ENCODE peak calls at places on chromosomes 1 and 21, in four cellular contexts. X is ELR; T is stimulated activated naive B cell treated with anti-CD40 and anti-IgM and Interleukin-4, amounts not matched to agents 10 μg/mL and 1 μg/mL and 100 μg/mL, for 72 hours; N is stimulated activated CD8-positive, alpha-beta memory T cell treated with anti-CD3 and anti-CD28 coated beads, Interleukin-7, amount 100 ng/mL, for 24 hours. U is an unnamed sample.
A peak's percentile ranks its signal among the peaks of the same experiment; 100 is the strongest.

GRCh38 chr1:47969478-47969877 is 27.7 kb downstream of the TRABD2B start:
- DNase-seq in N (no peak), T (no peak), X (no peak), U (no peak)

GRCh38 chr1:27471476-27471875 is 18.5 kb downstream of the WASF2 start:
- DNase-seq in N (no peak), T (no peak), X (no peak), U (no peak)

GRCh38 chr1:14791611-14792010 is 193.1 kb downstream of the KAZN start:
- DNase-seq in T (no peak), X (no peak), N (no peak), U (no peak)

GRCh38 chr1:163168053-163168452 is 34.7 kb downstream of the RGS5 start:
- DNase-seq in X (peak; percentile 99), N (no peak), T (no peak), U (peak; percentile 96)

GRCh38 chr1:68675336-68675735 is 178.5 kb upstream of the DEPDC1 start:
- DNase-seq in N (no peak), X (peak; percentile 5), T (no peak), U (no peak)

GRCh38 chr1:37795340-37796110 is 1.9 kb downstream of the MANEAL start:
- DNase-seq in T (peak; percentile 15), X (no peak), N (no peak), U (no peak)

GRCh38 chr1:150420560-150421265 is 56.8 kb downstream of the RPRD2 start:
- DNase-seq in T (no peak), X (no peak), N (no peak), U (no peak)

GRCh38 chr1:156073740-156074139 is 8.5 kb downstream of the MEX3A start:
- DNase-seq in N (no peak), X (no peak), T (no peak), U (no peak)

GRCh38 chr1:192342842-192343241 is 26.1 kb downstream of the RGS21 start:
- DNase-seq in T (no peak), N (no peak), X (no peak), U (no peak)

GRCh38 chr1:21344750-21345443 is 54.6 kb upstream of the ECE1 start:
- DNase-seq in N (no peak), X (peak; percentile 44), T (no peak), U (no peak)

GRCh38 chr21:22364163-22364562 is 1366.0 kb downstream of the NCAM2 start:
- DNase-seq in T (no peak), N (no peak), X (no peak), U (no peak)

GRCh38 chr1:15231714-15232201 is 15.3 kb upstream of the FHAD1 start:
- DNase-seq in X (no peak), N (no peak), T (no peak), U (no peak)

GRCh38 chr1:59549903-59550302 is 253.0 kb downstream of the FGGY start:
- DNase-seq in X (no peak), T (no peak), N (no peak), U (no peak)

GRCh38 chr1:213474054-213474453 is 423.0 kb downstream of the RPS6KC1 start:
- DNase-seq in T (no peak), N (no peak), X (no peak), U (no peak)

GRCh38 chr1:8472668-8473067 is 154.8 kb downstream of the SLC45A1 start:
- DNase-seq in N (no peak), X (no peak), T (no peak), U (no peak)

GRCh38 chr1:174815036-174815435 is 184.7 kb upstream of the CACYBP start:
- DNase-seq in X (peak; percentile 90), T (no peak), N (no peak), U (no peak)

GRCh38 chr1:117821382-117821755 is 108.1 kb downstream of the GDAP2 start:
- DNase-seq in N (no peak), X (no peak), T (no peak), U (no peak)

GRCh38 chr1:44089371-44090070 is 29.1 kb upstream of the KLF17 start:
- DNase-seq in X (peak; percentile 37), N (no peak), T (no peak), U (no peak)

GRCh38 chr1:153260473-153260979 is 1.0 kb downstream of the LORICRIN start:
- DNase-seq in X (no peak), N (no peak), T (peak; percentile 39), U (no peak)